ENCODE peak calls at places on chromosomes 2 and 18, in seven cellular contexts. F, U, W, L, C, S and D are unnamed samples.
A peak's percentile ranks its signal among the peaks of the same experiment; 100 is the strongest.

GRCh38 chr2:223944166-223944703 is 900 bp downstream of the WDFY1 start:
- DNase-seq in F (peak; percentile 63), U (peak; percentile 22), W (peak; percentile 68), L (peak; percentile 41), C (peak; percentile 28), S (peak; percentile 41), D (no peak)

GRCh38 chr2:8310557-8311455 is 371.1 kb upstream of the ID2 start:
- DNase-seq in F (no peak), U (no peak), W (no peak), L (no peak), C (no peak), S (no peak), D (peak; percentile 6)

GRCh38 chr2:129764376-129765325 is 214.8 kb upstream of the RAB6C start:
- DNase-seq in F (no peak), U (no peak), W (no peak), L (no peak), C (no peak), S (no peak), D (peak; percentile 51)

GRCh38 chr2:73920577-73921545 is 5.8 kb upstream of the DGUOK start:
- DNase-seq in F (peak; percentile 67), U (no peak), W (no peak), L (peak; percentile 56), C (no peak), S (no peak), D (no peak)

GRCh38 chr2:23009545-23010149 is 375.3 kb upstream of the KLHL29 start:
- DNase-seq in F (no peak), U (peak; percentile 20), W (no peak), L (no peak), C (no peak), S (peak; percentile 34), D (no peak)

GRCh38 chr2:143629344-143629743 is 500.1 kb downstream of the ARHGAP15 start:
- DNase-seq in F (no peak), U (no peak), W (no peak), L (no peak), C (no peak), S (no peak), D (no peak)

GRCh38 chr2:148338544-148338943 is 306.0 kb upstream of the EPC2 start:
- DNase-seq in F (no peak), U (no peak), W (no peak), L (no peak), C (no peak), S (peak; percentile 85), D (no peak)

GRCh38 chr2:48395658-48396057 is 134.3 kb upstream of the STON1 start:
- DNase-seq in F (no peak), U (no peak), W (no peak), L (no peak), C (no peak), S (no peak), D (no peak)

GRCh38 chr18:59701272-59701671 is 4.0 kb upstream of the CCBE1 start:
- DNase-seq in F (no peak), U (no peak), W (no peak), L (no peak), C (no peak), S (no peak), D (no peak)

GRCh38 chr18:47944972-47945843 is 14.7 kb upstream of the SMAD2 start:
- DNase-seq in F (no peak), U (no peak), W (no peak), L (peak; percentile 32), C (no peak), S (peak; percentile 86), D (no peak)

GRCh38 chr2:46471002-46471583 is 8.3 kb upstream of the TMEM247 start:
- DNase-seq in F (no peak), U (no peak), W (no peak), L (no peak), C (no peak), S (no peak), D (no peak)

GRCh38 chr2:240422683-240423329 is 12.7 kb upstream of the GPC1 start:
- DNase-seq in F (no peak), U (no peak), W (peak; percentile 30), L (no peak), C (no peak), S (no peak), D (no peak)

DNA sequence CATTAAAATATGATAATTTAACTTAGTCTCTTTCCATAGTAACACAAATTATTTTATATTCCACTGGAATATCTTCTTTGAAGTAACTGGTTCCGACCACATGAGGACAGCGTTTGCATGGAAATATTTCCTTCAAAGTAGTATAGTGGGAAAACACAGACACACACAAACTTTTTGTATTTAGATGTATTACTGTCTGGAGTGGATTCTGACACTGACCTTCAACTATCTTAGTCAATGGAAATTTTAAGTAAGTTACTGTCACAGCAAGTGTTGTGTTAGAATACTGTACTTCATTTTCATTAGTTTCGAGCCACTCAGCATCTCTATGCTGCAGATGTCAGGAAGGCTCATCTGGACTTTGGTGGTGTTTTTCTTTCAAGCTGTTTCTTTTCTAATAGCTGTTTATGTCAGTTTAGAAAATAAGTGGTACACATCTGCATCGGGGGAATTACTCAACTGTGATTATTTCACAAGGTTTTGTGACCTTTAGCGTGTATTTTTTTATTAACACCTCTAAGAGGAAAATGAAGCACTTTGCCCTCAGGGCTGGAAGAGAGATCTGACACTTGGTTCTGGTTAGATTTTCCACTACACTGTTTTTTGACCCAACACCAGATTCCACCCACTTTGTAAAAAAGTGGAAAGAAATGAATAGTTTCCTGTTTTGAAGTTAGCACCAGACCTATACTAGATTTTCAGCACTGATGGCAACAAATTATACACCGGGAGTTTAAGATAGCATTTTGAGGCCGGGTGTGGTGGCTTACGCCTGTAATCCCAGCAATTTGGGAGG is 18.9 kb upstream of the THOC1 start:
- DNase-seq in F (no peak), U (no peak), W (no peak), L (peak; percentile 10), C (no peak), S (peak; percentile 55), D (no peak)
- TF ChIP-seq CTCF in F (peak; percentile 50), U (peak; percentile 58), W (peak; percentile 40), L (peak; percentile 37), C (peak; percentile 69), S (peak; percentile 58), D (peak; percentile 84)

DNA sequence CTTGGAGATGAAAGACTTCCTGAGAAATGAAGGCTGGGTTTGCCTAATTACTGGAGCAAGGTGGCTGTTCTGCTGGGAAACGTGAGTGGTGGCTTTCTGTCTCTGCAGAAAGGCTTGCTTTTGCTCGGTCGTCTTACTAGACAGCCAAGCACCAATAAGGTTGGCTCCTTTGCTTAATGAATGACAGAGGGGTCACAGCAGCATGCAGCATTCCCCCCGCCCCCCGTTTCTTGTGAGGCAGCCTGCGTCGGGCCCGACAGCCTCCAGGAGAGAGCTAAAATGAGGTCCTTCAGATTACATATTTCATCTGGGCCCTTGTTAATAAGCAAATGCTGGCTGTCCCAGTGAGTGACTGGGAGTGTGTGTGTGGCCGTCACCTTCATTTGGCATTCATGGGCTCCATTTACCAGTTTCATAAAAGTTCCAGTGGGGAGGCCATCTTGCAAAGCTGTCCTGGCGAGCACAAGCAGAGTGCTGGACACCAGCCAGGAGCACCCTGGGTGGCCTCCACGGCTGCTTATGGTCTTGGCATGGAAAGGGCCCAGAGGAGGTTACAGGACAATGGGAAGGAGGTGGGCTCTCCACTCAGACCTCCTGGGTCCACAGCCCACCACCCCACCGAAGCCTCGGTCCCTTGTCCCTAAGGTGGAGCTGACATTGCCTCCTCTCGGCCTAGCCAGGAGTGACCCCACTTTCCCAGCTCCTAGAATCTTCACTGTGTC is 37.2 kb downstream of the ODC1 start:
- DNase-seq in F (no peak), U (no peak), W (no peak), L (no peak), C (no peak), S (no peak), D (no peak)
- TF ChIP-seq CTCF in F (no peak), U (no peak), W (no peak), L (no peak), C (no peak), S (no peak), D (no peak)

DNA sequence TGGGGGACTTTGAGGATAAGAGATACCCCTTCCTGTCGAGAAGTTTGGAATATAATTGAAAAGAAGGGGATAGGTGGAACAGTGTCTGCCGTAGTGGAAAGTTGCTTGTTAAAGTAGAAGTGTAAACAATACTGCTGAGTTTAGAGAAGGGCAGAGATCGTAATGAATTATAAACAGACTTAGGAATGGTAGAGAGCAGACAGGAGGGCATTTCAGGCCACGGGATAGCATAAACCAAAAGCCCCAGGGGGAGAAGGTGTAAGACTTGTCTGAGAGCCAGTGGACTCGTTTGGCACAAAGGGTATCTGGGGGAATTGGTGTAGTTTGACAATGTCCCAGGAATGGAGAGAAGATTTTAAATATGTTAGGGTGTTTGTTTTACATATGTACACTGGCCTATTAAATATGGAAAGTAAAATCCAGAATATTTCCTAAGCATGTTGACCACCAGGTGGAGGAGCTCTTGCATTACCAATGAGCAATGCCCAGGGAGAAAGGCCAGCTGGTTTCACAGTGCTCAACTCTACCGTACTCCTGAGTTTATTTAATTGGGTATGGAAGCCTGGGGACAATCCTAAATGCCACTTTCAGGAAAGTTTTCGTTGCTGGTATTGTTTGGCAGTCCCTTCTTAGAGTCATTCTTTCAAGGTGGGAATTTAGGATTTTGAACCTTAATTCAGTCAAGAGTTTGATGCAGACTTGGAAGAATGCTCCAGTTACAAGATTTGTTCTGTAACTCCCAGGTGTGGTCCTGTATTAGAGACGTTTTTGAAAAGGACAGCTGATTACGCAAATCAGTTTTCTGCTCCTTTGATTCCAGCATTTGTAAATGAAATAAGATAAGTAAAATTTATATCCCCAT is 7.5 kb downstream of the COPS8 start:
- DNase-seq in F (no peak), U (peak; percentile 48), W (no peak), L (peak; percentile 54), C (no peak), S (peak; percentile 90), D (no peak)
- TF ChIP-seq CTCF in F (peak; percentile 31), U (peak; percentile 67), W (no peak), L (peak; percentile 77), C (peak; percentile 64), S (peak; percentile 66), D (peak; percentile 87)

GRCh38 chr18:52903858-52904257 is 563.9 kb downstream of the DCC start:
- DNase-seq in F (peak; percentile 71), U (peak; percentile 10), W (peak; percentile 52), L (peak; percentile 26), C (peak; percentile 20), S (no peak), D (no peak)
- TF ChIP-seq CTCF in F (peak; percentile 83), U (peak; percentile 43), W (peak; percentile 27), L (peak; percentile 38), C (peak; percentile 51), S (no peak), D (peak; percentile 51)

DNA sequence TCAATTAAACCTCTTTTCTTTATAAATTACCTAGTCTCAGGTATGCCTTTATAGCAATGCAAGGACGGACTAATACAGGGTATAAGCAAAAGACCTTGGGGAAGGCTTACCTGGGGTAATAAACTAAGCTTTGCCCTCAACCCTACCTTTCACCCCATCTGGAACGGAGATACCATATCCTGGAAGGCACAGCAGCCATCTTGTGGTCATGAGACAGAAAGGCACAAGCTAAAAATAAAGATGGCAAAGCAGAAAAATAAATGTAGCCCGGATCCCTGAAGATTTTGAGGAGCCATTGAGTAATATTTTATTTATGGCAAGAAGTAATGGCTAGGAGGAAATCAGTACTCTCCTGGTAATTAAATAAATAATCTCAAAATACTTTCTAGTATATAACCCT is 198.5 kb downstream of the SPP2 start:
- DNase-seq in F (no peak), U (no peak), W (no peak), L (peak; percentile 34), C (no peak), S (no peak), D (no peak)
- TF ChIP-seq CTCF in F (no peak), U (no peak), W (no peak), L (peak; percentile 23), C (no peak), S (no peak), D (peak; percentile 42)

DNA sequence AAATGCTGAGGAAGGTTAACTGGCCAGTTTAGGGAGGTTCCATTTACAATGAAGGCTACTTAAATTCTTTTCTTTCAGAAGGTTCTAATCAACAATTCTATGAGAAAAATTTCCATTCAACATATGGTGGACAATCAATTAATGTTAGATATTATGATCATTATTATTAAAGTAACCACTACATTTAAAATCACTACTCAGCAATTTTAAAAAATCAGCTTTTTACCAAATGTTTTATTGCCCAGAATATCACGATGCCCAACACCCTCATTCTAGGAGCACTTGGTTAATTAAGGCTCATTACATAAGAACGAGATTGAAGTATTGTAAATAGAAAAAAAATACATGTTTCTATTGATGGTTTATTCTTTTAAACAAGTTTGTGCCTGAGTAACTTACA is 396.1 kb downstream of the NRXN1 start:
- DNase-seq in F (no peak), U (no peak), W (no peak), L (no peak), C (no peak), S (no peak), D (no peak)
- TF ChIP-seq CTCF in F (no peak), U (no peak), W (no peak), L (no peak), C (no peak), S (no peak), D (no peak)